ENCODE peak calls at places on chromosome 20, in four cellular contexts. G is breast epithelium, F is A549, H is mucosa of descending colon. J is an unnamed sample.

GRCh38 chr20:48928832-48929725 is 7.6 kb downstream of the ARFGEF2 start:
- DNase-seq in G (no peak), F (no peak), H (no peak), J (no peak)

GRCh38 chr20:2829376-2829775 is 11.1 kb downstream of the PCED1A start:
- DNase-seq in G (no peak), F (no peak), H (no peak), J (no peak)

GRCh38 chr20:35954907-35955251 is 577 bp upstream of the SCAND1 start:
- DNase-seq in G (no peak), F (peak; percentile 66), H (no peak), J (no peak)

GRCh38 chr20:22890605-22891300 is 144.4 kb upstream of the SSTR4 start:
- DNase-seq in G (no peak), F (no peak), H (no peak), J (no peak)

GRCh38 chr20:33103561-33103960 is 24.1 kb downstream of the BPIFB4 start:
- DNase-seq in G (no peak), F (no peak), H (no peak), J (no peak)

GRCh38 chr20:916825-917224 is 691 bp upstream of the ANGPT4 start:
- DNase-seq in G (no peak), F (no peak), H (no peak), J (no peak)

GRCh38 chr20:9611921-9612320 is 97.5 kb downstream of the LAMP5 start:
- DNase-seq in G (no peak), F (no peak), H (no peak), J (no peak)

GRCh38 chr20:32165836-32166545 is 41.6 kb downstream of the PLAGL2 start:
- DNase-seq in G (no peak), F (no peak), H (peak; percentile 17), J (no peak)

GRCh38 chr20:46583411-46584214 is 33.2 kb upstream of the OCSTAMP start:
- DNase-seq in G (no peak), F (no peak), H (no peak), J (no peak)

GRCh38 chr20:43460172-43460829 is 2.6 kb downstream of the SRSF6 start:
- DNase-seq in G (no peak), F (no peak), H (no peak), J (no peak)

GRCh38 chr20:38127011-38127621 is 38.0 kb downstream of the TGM2 start:
- DNase-seq in G (no peak), F (peak; percentile 52), H (no peak), J (no peak)

GRCh38 chr20:23546435-23547144 is 21.7 kb downstream of the CST9L start:
- DNase-seq in G (no peak), F (no peak), H (no peak), J (no peak)

GRCh38 chr20:48563191-48563884 is 264.5 kb downstream of the PREX1 start:
- DNase-seq in G (no peak), F (no peak), H (no peak), J (no peak)

GRCh38 chr20:23664954-23665353 is 23.9 kb downstream of the CST4 start:
- DNase-seq in G (no peak), F (no peak), H (no peak), J (no peak)

GRCh38 chr20:407097-407952 is 774 bp upstream of the RBCK1 start:
- DNase-seq in G (peak; percentile 73), F (peak; percentile 91), H (peak; percentile 89), J (peak; percentile 80)

GRCh38 chr20:17626217-17627007 is 55.6 kb downstream of the RRBP1 start:
- DNase-seq in G (peak; percentile 73), F (no peak), H (peak; percentile 61), J (peak; percentile 57)

GRCh38 chr20:34579936-34580587 is 21.5 kb downstream of the MAP1LC3A start:
- DNase-seq in G (no peak), F (no peak), H (peak; percentile 77), J (no peak)

GRCh38 chr20:45935416-45936046 is 1.0 kb downstream of the PCIF1 start:
- DNase-seq in G (no peak), F (peak; percentile 19), H (no peak), J (no peak)

GRCh38 chr20:40990542-40991120 is 38.0 kb upstream of the TOP1 start:
- DNase-seq in G (peak; percentile 76), F (peak; percentile 91), H (peak; percentile 69), J (peak; percentile 73)

GRCh38 chr20:438581-439469 is 23.5 kb downstream of the TBC1D20 start:
- DNase-seq in G (peak; percentile 38), F (no peak), H (no peak), J (no peak)

GRCh38 chr20:963795-964194 is 38.3 kb downstream of the RSPO4 start:
- DNase-seq in G (no peak), F (no peak), H (no peak), J (no peak)

GRCh38 chr20:478949-479429 is 16.7 kb upstream of the TBC1D20 start:
- DNase-seq in G (no peak), F (peak; percentile 71), H (no peak), J (no peak)

GRCh38 chr20:20360464-20360863 is 7.4 kb upstream of the INSM1 start:
- DNase-seq in G (no peak), F (peak; percentile 75), H (no peak), J (no peak)

GRCh38 chr20:20363449-20364015 is 4.4 kb upstream of the INSM1 start:
- DNase-seq in G (no peak), F (no peak), H (no peak), J (no peak)

GRCh38 chr20:20364016-20364746 is 3.7 kb upstream of the INSM1 start:
- DNase-seq in G (no peak), F (no peak), H (no peak), J (no peak)

GRCh38 chr20:20364747-20365558 is 3.0 kb upstream of the INSM1 start:
- DNase-seq in G (no peak), F (no peak), H (no peak), J (no peak)

DNA sequence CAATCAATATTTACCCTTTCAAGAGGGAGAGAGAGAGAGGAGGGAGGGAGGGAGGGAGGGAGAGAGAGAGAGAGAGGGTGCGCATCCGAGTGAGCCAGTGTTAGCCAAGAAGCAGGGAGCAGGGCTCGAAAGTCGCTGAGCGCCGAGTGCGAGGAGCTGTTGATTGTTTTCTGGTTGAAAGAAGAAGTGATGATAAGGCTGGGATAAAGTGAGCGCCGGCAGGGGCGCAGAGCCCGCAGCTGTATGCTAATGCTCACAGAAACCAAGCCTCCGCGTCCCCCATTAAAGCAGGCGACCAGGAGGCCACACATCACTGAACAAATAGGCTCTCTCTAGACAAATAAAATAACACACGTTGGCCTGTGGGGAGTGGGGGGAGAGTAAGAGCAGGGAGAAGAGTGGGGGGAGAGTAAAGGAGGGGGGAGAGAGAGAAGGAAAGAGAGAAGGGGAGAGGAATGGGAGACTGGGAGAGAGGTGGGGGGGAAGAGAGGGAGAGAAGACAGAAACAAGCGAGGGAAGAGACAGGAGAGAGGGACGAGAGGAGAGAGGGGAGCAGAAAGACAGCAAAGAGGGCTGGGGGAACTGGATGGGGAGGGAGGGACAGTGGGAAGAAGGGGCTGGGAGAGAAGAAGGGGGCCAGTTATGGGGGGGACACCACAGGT is 5.0 kb upstream of the INSM1 start:
- DNase-seq in G (no peak), F (no peak), H (no peak), J (no peak)
- TF ChIP-seq CTCF in G (no peak), F (no peak), H (no peak), J (no peak)

DNA sequence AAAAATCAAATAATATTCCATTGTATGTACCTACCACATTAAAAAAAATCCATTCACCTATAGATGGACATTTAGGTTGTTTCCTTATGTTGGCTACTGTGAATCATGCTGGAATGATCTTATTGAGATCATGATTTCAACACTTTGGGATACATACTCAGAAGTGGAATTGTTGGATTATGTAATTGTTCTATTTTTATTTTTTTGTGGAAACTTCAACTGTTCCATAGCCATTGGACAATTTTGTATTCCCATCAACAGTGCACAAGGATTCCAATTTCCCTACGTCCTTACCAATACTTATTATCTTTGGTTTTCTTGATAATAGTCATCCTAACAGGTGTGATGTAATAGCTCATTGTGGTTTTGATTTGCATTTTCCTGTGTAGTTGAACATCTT is 834.0 kb downstream of the MAFB start:
- DNase-seq in G (no peak), F (no peak), H (no peak), J (no peak)
- H3K4me1 ChIP-seq in G (peaks cover 1% of the 10 kb centered on the region), F (no peaks in the 10 kb centered on the region), H (no peaks in the 10 kb centered on the region), J (peaks cover 9% of the 10 kb centered on the region)

DNA sequence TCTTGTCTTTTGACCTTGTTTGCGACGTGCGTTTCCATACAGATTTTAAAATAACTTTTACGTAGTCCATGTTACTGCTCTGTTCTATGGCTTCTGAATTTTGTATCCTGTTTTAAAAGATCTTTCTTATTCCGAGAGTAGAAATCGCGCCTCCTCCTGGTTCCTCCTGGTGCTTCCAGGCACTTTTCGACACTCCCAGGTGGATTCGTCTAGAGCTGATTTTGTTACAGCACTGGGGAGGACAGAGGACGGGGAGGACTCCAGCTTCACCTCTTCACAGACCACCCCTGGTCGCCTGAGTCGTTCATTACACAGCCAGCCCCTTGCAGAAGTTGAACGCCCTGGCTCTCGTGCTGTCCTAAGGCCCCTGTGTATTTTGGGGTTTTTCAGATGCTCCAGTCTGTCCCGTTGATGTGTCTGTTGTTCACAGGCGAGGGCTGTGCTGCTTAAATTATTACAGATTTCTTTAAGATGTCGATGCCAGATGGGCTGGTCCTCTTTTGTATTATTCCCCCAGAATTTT is 30.4 kb downstream of the COL20A1 start:
- DNase-seq in G (no peak), F (no peak), H (no peak), J (no peak)
- TF ChIP-seq CTCF in G (no peak), F (no peak), H (no peak), J (no peak)

GRCh38 chr20:63864978-63865640 is at the start of gene TPD52L2:
- DNase-seq in G (peak; percentile 99), F (peak; percentile 98), H (peak; percentile 99), J (peak; percentile 98)
- H3K4me1 ChIP-seq in G (peaks cover 12% of the 10 kb centered on the region), F (peaks cover 14% of the 10 kb centered on the region), H (peaks cover 22% of the 10 kb centered on the region), J (peaks cover 45% of the 10 kb centered on the region)

GRCh38 chr20:18639501-18639979 is 51.7 kb downstream of the DTD1 start:
- DNase-seq in G (no peak), F (no peak), H (no peak), J (no peak)
- TF ChIP-seq CTCF in G (no peak), F (no peak), H (no peak), J (no peak)

DNA sequence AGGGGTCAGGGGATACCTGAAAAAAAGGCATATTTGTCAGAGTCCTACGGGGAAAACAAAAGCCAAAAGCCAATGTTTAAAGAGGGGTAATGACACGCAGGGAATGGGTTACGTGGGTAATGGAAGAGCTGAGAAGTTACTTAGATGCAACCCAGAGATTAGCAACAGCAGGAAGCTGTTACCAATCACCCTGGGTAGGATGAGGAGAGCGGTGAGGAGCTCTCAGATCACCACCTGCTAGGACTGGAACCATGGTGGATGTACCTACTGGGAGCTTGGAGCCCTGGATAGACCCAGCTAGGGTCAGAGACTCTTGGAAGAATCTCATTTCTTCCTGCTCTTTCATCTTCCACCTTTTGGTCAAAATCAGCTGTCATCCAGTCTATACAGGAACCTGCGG is 51.2 kb upstream of the RNF24 start:
- DNase-seq in G (no peak), F (no peak), H (no peak), J (no peak)
- H3K4me1 ChIP-seq in G (no peaks in the 10 kb centered on the region), F (peaks cover 23% of the 10 kb centered on the region), H (peaks cover 2% of the 10 kb centered on the region), J (peaks cover 57% of the 10 kb centered on the region)

DNA sequence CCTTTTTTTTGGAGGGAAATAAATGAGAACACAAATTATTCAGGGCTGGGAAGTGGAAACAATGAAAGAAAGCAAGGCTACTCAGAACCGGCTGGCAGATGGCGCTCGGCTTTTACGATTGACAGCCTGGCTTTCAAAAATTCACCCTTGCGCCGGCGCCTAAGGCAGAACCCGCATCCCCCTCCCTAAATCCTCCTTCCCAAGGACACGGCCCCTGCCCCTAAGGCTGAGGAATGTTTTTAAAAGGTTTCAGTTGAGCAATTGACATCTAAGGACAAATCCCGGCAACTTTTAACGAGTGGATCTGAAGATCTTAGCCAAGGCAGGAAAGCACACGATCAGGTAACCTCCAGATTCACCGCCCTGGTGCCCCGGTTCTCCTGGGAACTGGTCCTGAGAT is 16.3 kb downstream of the GNAS start:
- DNase-seq in G (no peak), F (no peak), H (no peak), J (no peak)
- TF ChIP-seq CTCF in G (peak; percentile 11), F (no peak), H (no peak), J (peak; percentile 36)

GRCh38 chr20:3846378-3846739 is 275 bp upstream of the MAVS start:
- DNase-seq in G (no peak), F (no peak), H (no peak), J (no peak)
- H3K4me1 ChIP-seq in G (peaks cover 13% of the 10 kb centered on the region), F (peaks cover 28% of the 10 kb centered on the region), H (peaks cover 31% of the 10 kb centered on the region), J (peaks cover 47% of the 10 kb centered on the region)